ENCODE peak calls at places on chromosomes 4 and X, in nine cellular contexts. J is smooth muscle cell of the brain vasculature; A is NK-92 treated with Interleukin-12 subunit alpha and Interleukin-12 subunit beta, amount 100 ng/mL, for 24 hours; Q is naive B cell; W is iPS-NIHi11; R is astrocyte of the spinal cord; M is AG08396; E is CD8-positive, alpha-beta memory T cell; T is AG10803. U is an unnamed sample.

GRCh38 chr4:169437299-169438047 is 166.7 kb upstream of the SH3RF1 start:
- DNase-seq in W (no peak), Q (no peak), E (no peak), J (no peak), A (no peak), T (no peak), R (no peak), M (no peak), U (no peak)

GRCh38 chr4:54543088-54543795 is 114.5 kb upstream of the KIT start:
- DNase-seq in E (no peak), A (no peak), T (peak; percentile 97), W (no peak), J (no peak), Q (no peak), M (peak; percentile 50), R (peak; percentile 87), U (no peak)

GRCh38 chr4:109094061-109094460 is 208.4 kb downstream of the COL25A1 start:
- DNase-seq in E (no peak), M (no peak), J (no peak), A (no peak), R (no peak), W (no peak), Q (no peak), T (peak; percentile 41), U (no peak)

GRCh38 chr4:825969-826330 is at the start of gene CPLX1:
- DNase-seq in R (no peak), Q (no peak), E (no peak), T (no peak), J (no peak), A (no peak), W (peak; percentile 87), M (peak; percentile 83), U (peak; percentile 41)

GRCh38 chr4:177546745-177547144 is 104.5 kb upstream of the AGA start:
- DNase-seq in Q (no peak), R (no peak), M (no peak), T (no peak), J (no peak), E (no peak), W (no peak), A (no peak), U (no peak)

GRCh38 chrX:140346711-140347110 is 158.2 kb downstream of the SOX3 start:
- DNase-seq in Q (no peak), J (no peak), T (peak; percentile 6), M (no peak), A (no peak), E (no peak), R (no peak), W (no peak), U (no peak)

GRCh38 chrX:54494970-54495813 is 842 bp downstream of the FGD1 start:
- DNase-seq in R (peak; percentile 19), M (peak; percentile 43), A (no peak), E (no peak), Q (no peak), J (no peak), T (peak; percentile 28), W (peak; percentile 32), U (no peak)

GRCh38 chr4:88979292-88979691 is 77.7 kb downstream of the FAM13A start:
- DNase-seq in M (no peak), A (no peak), E (no peak), R (no peak), J (no peak), W (no peak), Q (no peak), T (no peak), U (no peak)

GRCh38 chrX:49037883-49038475 is 5.2 kb downstream of the TFE3 start:
- DNase-seq in J (no peak), E (no peak), A (no peak), R (peak; percentile 18), T (peak; percentile 34), W (no peak), M (no peak), Q (no peak), U (no peak)

GRCh38 chrX:43949669-43950068 is 23.5 kb downstream of the NDP start:
- DNase-seq in T (no peak), Q (peak; percentile 2), A (no peak), J (no peak), W (peak; percentile 44), M (no peak), R (no peak), E (peak; percentile 23), U (peak; percentile 40)

GRCh38 chr4:17057035-17057434 is 158.6 kb upstream of the LDB2 start:
- DNase-seq in J (no peak), M (no peak), A (no peak), Q (no peak), E (no peak), W (no peak), T (no peak), R (no peak), U (no peak)

U was measured in Calu3.